ENCODE peak calls at places on chromosomes 13 and 19, in seven cellular contexts. H, L, Y, G, J, Z and U are unnamed samples.
A peak's percentile ranks its signal among the peaks of the same experiment; 100 is the strongest.

GRCh38 chr19:11203194-11204075 is 6.1 kb upstream of the KANK2 start:
- DNase-seq in H (peak; percentile 67), L (peak; percentile 77), Y (peak; percentile 18), G (peak; percentile 83), J (peak; percentile 96), Z (peak; percentile 97), U (peak; percentile 81)

GRCh38 chr13:80921556-80921955 is 580.6 kb upstream of the SPRY2 start:
- DNase-seq in H (no peak), L (no peak), Y (no peak), G (no peak), J (no peak), Z (no peak), U (no peak)

GRCh38 chr19:4068058-4068966 is 1.6 kb upstream of the ZBTB7A start:
- DNase-seq in H (peak; percentile 76), L (no peak), Y (no peak), G (peak; percentile 60), J (no peak), Z (no peak), U (no peak)

GRCh38 chr19:46704379-46705076 is 12.4 kb downstream of the PRKD2 start:
- DNase-seq in H (peak; percentile 81), L (peak; percentile 78), Y (peak; percentile 89), G (peak; percentile 97), J (peak; percentile 95), Z (no peak), U (peak; percentile 74)

GRCh38 chr19:38425810-38426466 is at the start of gene RASGRP4:
- DNase-seq in H (peak; percentile 26), L (peak; percentile 51), Y (peak; percentile 5), G (peak; percentile 89), J (no peak), Z (no peak), U (peak; percentile 16)

GRCh38 chr19:56383826-56384605 is 9.3 kb downstream of the ZNF582 start:
- DNase-seq in H (no peak), L (no peak), Y (no peak), G (no peak), J (no peak), Z (no peak), U (no peak)

GRCh38 chr19:11538232-11539036 is at the start of gene CNN1:
- DNase-seq in H (peak; percentile 75), L (peak; percentile 66), Y (no peak), G (no peak), J (peak; percentile 94), Z (no peak), U (peak; percentile 52)

GRCh38 chr19:8357007-8357521 is 6.9 kb upstream of the ANGPTL4 start:
- DNase-seq in H (no peak), L (no peak), Y (no peak), G (peak; percentile 13), J (no peak), Z (no peak), U (no peak)

GRCh38 chr13:82606008-82606407 is 1276.3 kb downstream of the SLITRK1 start:
- DNase-seq in H (no peak), L (no peak), Y (no peak), G (no peak), J (no peak), Z (no peak), U (no peak)

GRCh38 chr13:44930907-44931676 is 58.2 kb downstream of the NUFIP1 start:
- DNase-seq in H (no peak), L (no peak), Y (no peak), G (no peak), J (no peak), Z (no peak), U (no peak)

GRCh38 chr19:18401580-18402112 is 4.2 kb upstream of the LRRC25 start:
- DNase-seq in H (peak; percentile 85), L (peak; percentile 63), Y (no peak), G (no peak), J (no peak), Z (no peak), U (peak; percentile 66)

GRCh38 chr19:55304980-55305379 is 20.2 kb downstream of the TMEM150B start:
- DNase-seq in H (no peak), L (no peak), Y (no peak), G (no peak), J (no peak), Z (no peak), U (no peak)

GRCh38 chr19:1035998-1036621 is 3.8 kb upstream of the ABCA7 start:
- DNase-seq in H (peak; percentile 7), L (no peak), Y (no peak), G (peak; percentile 68), J (no peak), Z (no peak), U (no peak)

GRCh38 chr19:39941615-39942507 is 7.4 kb upstream of the FCGBP start:
- DNase-seq in H (peak; percentile 55), L (no peak), Y (peak; percentile 33), G (no peak), J (peak; percentile 68), Z (no peak), U (peak; percentile 14)
- H3K4me1 ChIP-seq in H (peaks cover 73% of the 10 kb centered on the region), L (no peaks in the 10 kb centered on the region), Y (peaks cover 70% of the 10 kb centered on the region), G (no peaks in the 10 kb centered on the region), J (no peaks in the 10 kb centered on the region), Z (no peaks in the 10 kb centered on the region), U (no peaks in the 10 kb centered on the region)

GRCh38 chr19:2761309-2761677 is 21.5 kb upstream of the SLC39A3 start:
- DNase-seq in H (no peak), L (no peak), Y (no peak), G (no peak), J (no peak), Z (no peak), U (no peak)
- TF ChIP-seq CTCF in H (no peak), L (no peak), Y (no peak), G (no peak), J (no peak), Z (no peak), U (no peak)

DNA sequence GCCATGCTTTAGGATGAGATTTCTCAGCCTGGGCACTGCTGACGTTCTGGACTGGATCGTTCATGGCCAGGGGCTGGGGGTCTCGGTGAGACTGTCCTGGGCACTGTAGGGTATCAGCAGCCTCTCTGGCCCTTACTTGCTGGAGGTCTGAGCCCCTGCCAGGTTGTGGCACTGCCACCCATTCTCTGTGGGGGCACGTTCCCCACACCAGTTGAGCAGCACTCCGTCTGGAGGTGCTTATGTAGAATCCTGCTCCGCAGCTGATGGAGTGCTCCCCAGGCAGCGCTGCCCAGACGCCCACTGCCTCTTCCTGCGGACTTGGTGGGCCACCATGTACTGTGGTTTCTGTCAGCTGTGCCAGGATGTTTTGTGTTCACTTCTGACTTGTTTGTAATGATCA is 41.2 kb upstream of the TEX29 start:
- DNase-seq in H (no peak), L (no peak), Y (no peak), G (no peak), J (peak; percentile 64), Z (no peak), U (no peak)
- H3K27ac ChIP-seq in H (no peak overlapping the region), L (peak overlapping the region; percentile 85), Y (no peak overlapping the region), G (no peak overlapping the region), J (no peak overlapping the region), Z (no peak overlapping the region), U (peak overlapping the region; percentile 72)

DNA sequence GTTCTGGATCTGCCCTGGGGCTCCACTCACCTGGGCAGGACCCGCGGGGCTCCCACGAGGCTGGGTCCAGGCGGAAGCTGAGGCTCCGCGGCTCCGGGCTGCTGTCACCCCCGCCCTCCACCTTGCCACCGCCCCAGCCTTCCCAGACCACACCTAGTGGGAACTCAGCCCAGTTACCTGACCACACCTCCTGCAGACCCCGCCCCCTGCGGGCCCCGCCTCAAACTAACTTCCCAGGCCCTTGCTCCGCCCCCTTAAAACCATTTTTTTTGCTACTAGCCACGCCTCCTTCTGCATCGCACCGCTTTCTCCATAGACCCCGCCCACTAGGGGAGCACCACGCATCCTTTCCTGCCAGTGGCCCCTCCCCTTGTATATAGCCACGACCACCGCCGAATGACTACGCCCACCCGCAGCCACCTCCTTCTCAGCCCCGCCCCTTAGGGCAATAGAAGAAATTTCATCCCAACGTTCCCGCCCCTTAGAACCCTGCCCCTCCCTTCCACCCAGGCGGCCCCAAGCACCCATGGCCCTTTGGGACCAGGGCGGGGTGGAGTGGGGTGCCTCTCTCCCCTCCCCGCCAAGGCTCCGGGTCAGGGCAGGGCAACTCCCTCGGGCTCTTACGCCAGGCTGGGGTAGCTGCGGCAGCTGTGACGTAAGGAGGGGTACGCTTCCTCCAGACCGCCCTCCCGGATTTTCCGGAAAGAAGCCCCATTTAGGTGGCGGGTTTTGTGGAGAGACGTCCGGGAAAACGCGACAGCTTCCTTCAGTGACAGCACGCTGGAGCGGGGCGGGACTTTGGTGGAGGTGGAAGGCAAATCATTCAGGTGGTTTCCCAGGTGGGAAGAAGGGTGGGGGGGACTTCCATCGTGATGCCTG is at the start of gene SH2D3A:
- DNase-seq in H (peak; percentile 98), L (peak; percentile 51), Y (peak; percentile 92), G (peak; percentile 96), J (no peak), Z (peak; percentile 92), U (peak; percentile 41)
- H3K4me1 ChIP-seq in H (peaks cover 24% of the 10 kb centered on the region), L (peaks cover 16% of the 10 kb centered on the region), Y (peaks cover 43% of the 10 kb centered on the region), G (peaks cover 10% of the 10 kb centered on the region), J (peaks cover 22% of the 10 kb centered on the region), Z (peaks cover 11% of the 10 kb centered on the region), U (peaks cover 22% of the 10 kb centered on the region)

GRCh38 chr19:2613507-2614295 is 88.8 kb downstream of the GNG7 start:
- DNase-seq in H (peak; percentile 50), L (peak; percentile 29), Y (peak; percentile 57), G (peak; percentile 91), J (no peak), Z (no peak), U (peak; percentile 53)

GRCh38 chr19:2612619-2613249 is 89.8 kb downstream of the GNG7 start:
- DNase-seq in H (no peak), L (peak; percentile 15), Y (no peak), G (no peak), J (no peak), Z (no peak), U (no peak)

GRCh38 chr19:2610637-2611482 is 91.6 kb downstream of the GNG7 start:
- DNase-seq in H (peak; percentile 95), L (peak; percentile 94), Y (peak; percentile 86), G (peak; percentile 99), J (peak; percentile 98), Z (no peak), U (peak; percentile 92)

GRCh38 chr19:2609389-2610116 is 92.9 kb downstream of the GNG7 start:
- DNase-seq in H (no peak), L (peak; percentile 7), Y (no peak), G (no peak), J (no peak), Z (no peak), U (no peak)

GRCh38 chr19:2611483-2612464 is 90.7 kb downstream of the GNG7 start:
- DNase-seq in H (no peak), L (peak; percentile 19), Y (no peak), G (no peak), J (no peak), Z (no peak), U (no peak)
- TF ChIP-seq CTCF in H (no peak), L (no peak), Y (peak; percentile 39), G (no peak), J (no peak), Z (peak; percentile 6), U (peak; percentile 18)

DNA sequence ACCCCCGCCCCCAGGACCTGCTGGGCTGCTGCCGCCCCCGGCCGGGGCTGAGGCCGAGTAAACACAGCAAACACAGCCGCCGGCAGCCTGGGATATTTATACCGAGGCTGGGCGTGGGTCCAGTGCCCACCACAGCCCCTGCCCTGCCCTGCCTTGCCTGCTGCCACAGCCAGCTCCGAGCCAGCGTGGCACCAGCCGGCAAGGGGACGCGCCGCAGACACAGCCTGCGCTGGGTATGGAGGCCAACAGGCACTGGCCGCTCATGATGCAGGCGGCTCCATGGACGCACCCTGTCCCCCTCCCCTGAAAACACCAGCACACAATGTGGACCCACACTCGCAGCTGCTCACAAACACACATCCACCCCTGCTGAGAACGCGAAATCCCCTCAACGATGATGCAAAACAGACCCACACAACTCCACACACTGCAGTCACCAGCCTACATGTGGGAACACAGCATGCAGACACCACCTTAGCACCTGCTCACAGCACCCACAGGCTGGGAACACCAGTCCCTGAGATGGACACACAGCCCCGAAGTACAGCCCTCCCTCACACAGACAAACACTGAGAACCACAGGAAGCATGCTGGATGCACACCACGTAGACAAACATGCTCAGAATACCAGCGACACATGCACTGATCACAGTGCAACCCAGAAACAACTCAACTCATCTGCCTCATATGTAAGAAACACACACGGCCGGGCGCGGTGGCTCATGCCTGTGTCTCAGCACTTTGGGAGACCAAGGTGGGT is 16.2 kb downstream of the CCDC97 start:
- DNase-seq in H (peak; percentile 39), L (no peak), Y (no peak), G (peak; percentile 81), J (no peak), Z (no peak), U (peak; percentile 43)
- H3K27ac ChIP-seq in H (peak overlapping the region; percentile 85), L (peak overlapping the region; percentile 84), Y (peak overlapping the region; percentile 50), G (peak overlapping the region; percentile 88), J (peak overlapping the region; percentile 84), Z (peak overlapping the region; percentile 95), U (peak overlapping the region; percentile 90)